ENCODE peak calls at places on chromosomes 12 and 14, in five cellular contexts. One of them, this sample, is unnamed.
A peak's percentile ranks its signal among the peaks of the same experiment; 100 is the strongest.

GRCh38 chr12:60106207-60106606 is 510.4 kb downstream of the SLC16A7 start:
- DNase-seq in A549: peak; percentile 14
- DNase-seq in IMR-90: peak; percentile 47
- DNase-seq in CD8-positive, alpha-beta T cell: no peak
- DNase-seq in endothelial cell of umbilical vein: peak; percentile 41
- DNase-seq in this sample: no peak

GRCh38 chr12:107091989-107092641 is 1.2 kb downstream of the CRY1 start:
- DNase-seq in A549: peak; percentile 98
- DNase-seq in endothelial cell of umbilical vein: peak; percentile 97
- DNase-seq in IMR-90: peak; percentile 97
- DNase-seq in CD8-positive, alpha-beta T cell: no peak
- DNase-seq in this sample: peak; percentile 14

GRCh38 chr14:90453401-90453951 is 56.6 kb downstream of the CALM1 start:
- DNase-seq in A549: no peak
- DNase-seq in CD8-positive, alpha-beta T cell: no peak
- DNase-seq in IMR-90: no peak
- DNase-seq in endothelial cell of umbilical vein: peak; percentile 94
- DNase-seq in this sample: peak; percentile 15

GRCh38 chr12:69918287-69918686 is 93.3 kb downstream of the MYRFL start:
- DNase-seq in CD8-positive, alpha-beta T cell: no peak
- DNase-seq in A549: no peak
- DNase-seq in endothelial cell of umbilical vein: no peak
- DNase-seq in IMR-90: no peak
- DNase-seq in this sample: no peak

GRCh38 chr14:32576088-32576795 is 247.1 kb downstream of the AKAP6 start:
- DNase-seq in endothelial cell of umbilical vein: peak; percentile 57
- DNase-seq in CD8-positive, alpha-beta T cell: peak; percentile 7
- DNase-seq in IMR-90: peak; percentile 59
- DNase-seq in A549: peak; percentile 55
- DNase-seq in this sample: peak; percentile 22

GRCh38 chr14:66228267-66228970 is 257.8 kb upstream of the CCDC196 start:
- DNase-seq in CD8-positive, alpha-beta T cell: no peak
- DNase-seq in endothelial cell of umbilical vein: no peak
- DNase-seq in IMR-90: no peak
- DNase-seq in A549: peak; percentile 6
- DNase-seq in this sample: no peak

GRCh38 chr14:53528114-53528513 is 375.0 kb upstream of the DDHD1 start:
- DNase-seq in endothelial cell of umbilical vein: no peak
- DNase-seq in CD8-positive, alpha-beta T cell: no peak
- DNase-seq in A549: no peak
- DNase-seq in IMR-90: peak; percentile 81
- DNase-seq in this sample: peak; percentile 68

GRCh38 chr12:125794401-125794800 is 729.2 kb downstream of the AACS start:
- DNase-seq in IMR-90: no peak
- DNase-seq in CD8-positive, alpha-beta T cell: no peak
- DNase-seq in endothelial cell of umbilical vein: no peak
- DNase-seq in A549: no peak
- DNase-seq in this sample: no peak

GRCh38 chr14:99391671-99392070 is 89.0 kb downstream of the SETD3 start:
- DNase-seq in A549: no peak
- DNase-seq in CD8-positive, alpha-beta T cell: no peak
- DNase-seq in IMR-90: peak; percentile 44
- DNase-seq in endothelial cell of umbilical vein: peak; percentile 76
- DNase-seq in this sample: no peak

DNA sequence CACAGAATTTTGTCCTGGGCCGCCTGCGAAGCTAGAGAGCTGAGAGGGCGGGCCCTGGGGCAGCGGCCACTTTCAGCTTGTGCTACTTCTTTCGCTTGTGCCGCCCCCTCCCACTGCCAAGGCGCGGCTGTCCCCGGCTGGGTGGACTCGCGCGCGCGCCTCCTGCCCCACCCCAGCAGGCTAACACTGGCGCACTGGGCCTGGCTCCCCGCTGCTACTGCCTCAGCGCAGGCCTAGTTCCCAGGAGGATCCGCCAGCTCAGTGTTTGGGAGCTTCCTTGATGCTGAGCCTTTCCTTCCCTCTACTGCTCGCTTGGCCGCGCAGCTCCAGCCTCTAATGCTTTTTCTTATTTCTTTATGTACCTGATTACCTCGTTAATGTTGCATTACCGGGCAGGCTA is 27.4 kb upstream of the METAP2 start:
- DNase-seq in CD8-positive, alpha-beta T cell: no peak
- DNase-seq in IMR-90: peak; percentile 7
- DNase-seq in endothelial cell of umbilical vein: no peak
- DNase-seq in A549: no peak
- DNase-seq in this sample: peak; percentile 7
- TF ChIP-seq CTCF in CD8-positive, alpha-beta T cell: no peak
- TF ChIP-seq CTCF in IMR-90: no peak
- TF ChIP-seq CTCF in endothelial cell of umbilical vein: no peak
- TF ChIP-seq CTCF in A549: no peak
- TF ChIP-seq CTCF in this sample: no peak

GRCh38 chr12:46368138-46368537 is 4.4 kb downstream of the SLC38A2 start:
- DNase-seq in CD8-positive, alpha-beta T cell: no peak
- DNase-seq in endothelial cell of umbilical vein: peak; percentile 24
- DNase-seq in IMR-90: no peak
- DNase-seq in A549: no peak
- DNase-seq in this sample: no peak
- H3K4me1 ChIP-seq in CD8-positive, alpha-beta T cell: peaks cover 68% of the 10 kb centered on the region
- H3K4me1 ChIP-seq in endothelial cell of umbilical vein: peaks cover 60% of the 10 kb centered on the region
- H3K4me1 ChIP-seq in IMR-90: peaks cover 2% of the 10 kb centered on the region
- H3K4me1 ChIP-seq in A549: peaks cover 67% of the 10 kb centered on the region
- H3K4me1 ChIP-seq in this sample: peaks cover 37% of the 10 kb centered on the region

DNA sequence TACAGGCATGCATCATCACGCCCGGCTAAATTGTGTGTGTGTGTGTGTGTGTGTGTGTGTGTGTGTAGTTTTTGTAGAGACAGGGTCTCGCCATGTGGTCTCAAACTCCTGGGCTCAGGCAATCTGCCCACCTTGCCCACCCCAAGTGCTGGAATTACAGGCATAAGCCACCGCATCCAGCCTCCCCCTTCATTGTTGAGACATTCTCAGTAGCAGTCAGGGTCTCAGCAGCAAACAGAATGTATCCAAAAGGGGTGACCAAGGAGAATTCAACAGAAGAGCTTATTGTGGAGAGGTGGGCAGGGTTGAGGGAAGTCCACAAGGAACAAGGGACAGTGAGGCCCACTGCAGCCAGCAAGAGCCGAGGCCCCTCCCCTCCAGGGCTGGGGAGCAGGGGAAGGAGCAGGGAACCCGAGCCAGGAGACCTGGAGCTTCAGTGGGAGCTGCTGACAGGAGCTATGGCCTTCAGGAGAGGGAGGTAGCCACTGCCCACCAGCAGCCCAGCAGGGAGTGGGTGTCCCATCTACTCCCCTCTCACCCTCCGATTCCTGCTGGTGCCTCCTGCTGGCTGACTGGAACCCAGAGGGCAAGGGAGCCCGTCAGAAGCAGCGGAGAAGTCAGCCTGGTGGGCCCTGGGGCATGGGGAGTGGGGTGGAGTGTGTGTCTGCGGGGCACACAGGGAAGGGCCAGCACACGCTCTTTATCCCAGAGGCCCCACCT is 37.1 kb upstream of the PLEKHG6 start:
- DNase-seq in A549: no peak
- DNase-seq in IMR-90: no peak
- DNase-seq in endothelial cell of umbilical vein: no peak
- DNase-seq in CD8-positive, alpha-beta T cell: no peak
- DNase-seq in this sample: peak; percentile 62
- TF ChIP-seq CTCF in A549: no peak
- TF ChIP-seq CTCF in IMR-90: no peak
- TF ChIP-seq CTCF in endothelial cell of umbilical vein: peak; percentile 25
- TF ChIP-seq CTCF in CD8-positive, alpha-beta T cell: no peak
- TF ChIP-seq CTCF in this sample: no peak

GRCh38 chr14:60651936-60652673 is 2.8 kb upstream of the SIX1 start:
- DNase-seq in A549: no peak
- DNase-seq in endothelial cell of umbilical vein: no peak
- DNase-seq in IMR-90: peak; percentile 21
- DNase-seq in CD8-positive, alpha-beta T cell: no peak
- DNase-seq in this sample: no peak

GRCh38 chr14:60650382-60650961 is 1.2 kb upstream of the SIX1 start:
- DNase-seq in A549: no peak
- DNase-seq in CD8-positive, alpha-beta T cell: no peak
- DNase-seq in endothelial cell of umbilical vein: no peak
- DNase-seq in IMR-90: peak; percentile 34
- DNase-seq in this sample: no peak

GRCh38 chr14:60652674-60653387 is 3.6 kb upstream of the SIX1 start:
- DNase-seq in endothelial cell of umbilical vein: no peak
- DNase-seq in A549: no peak
- DNase-seq in CD8-positive, alpha-beta T cell: no peak
- DNase-seq in IMR-90: peak; percentile 23
- DNase-seq in this sample: no peak

GRCh38 chr14:60649815-60650381 is 621 bp upstream of the SIX1 start:
- DNase-seq in IMR-90: peak; percentile 60
- DNase-seq in CD8-positive, alpha-beta T cell: no peak
- DNase-seq in A549: peak; percentile 37
- DNase-seq in endothelial cell of umbilical vein: no peak
- DNase-seq in this sample: no peak

GRCh38 chr14:60651051-60651935 is 2.0 kb upstream of the SIX1 start:
- DNase-seq in IMR-90: no peak
- DNase-seq in CD8-positive, alpha-beta T cell: no peak
- DNase-seq in A549: no peak
- DNase-seq in endothelial cell of umbilical vein: no peak
- DNase-seq in this sample: no peak
- H3K4me1 ChIP-seq in IMR-90: peaks cover 8% of the 10 kb centered on the region
- H3K4me1 ChIP-seq in CD8-positive, alpha-beta T cell: peaks cover 63% of the 10 kb centered on the region
- H3K4me1 ChIP-seq in A549: peaks cover 16% of the 10 kb centered on the region
- H3K4me1 ChIP-seq in endothelial cell of umbilical vein: peaks cover 25% of the 10 kb centered on the region
- H3K4me1 ChIP-seq in this sample: peaks cover 23% of the 10 kb centered on the region

GRCh38 chr14:106269029-106269428 is 742.6 kb downstream of the TMEM121 start:
- DNase-seq in A549: no peak
- DNase-seq in IMR-90: no peak
- DNase-seq in endothelial cell of umbilical vein: no peak
- DNase-seq in CD8-positive, alpha-beta T cell: no peak
- DNase-seq in this sample: no peak

GRCh38 chr14:106269451-106270204 is 743.2 kb downstream of the TMEM121 start:
- DNase-seq in CD8-positive, alpha-beta T cell: no peak
- DNase-seq in endothelial cell of umbilical vein: no peak
- DNase-seq in IMR-90: no peak
- DNase-seq in A549: no peak
- DNase-seq in this sample: no peak

GRCh38 chr14:106268013-106268727 is 741.8 kb downstream of the TMEM121 start:
- DNase-seq in endothelial cell of umbilical vein: no peak
- DNase-seq in A549: peak; percentile 12
- DNase-seq in CD8-positive, alpha-beta T cell: peak; percentile 81
- DNase-seq in IMR-90: no peak
- DNase-seq in this sample: no peak
- TF ChIP-seq CTCF in endothelial cell of umbilical vein: no peak
- TF ChIP-seq CTCF in A549: peak; percentile 10
- TF ChIP-seq CTCF in CD8-positive, alpha-beta T cell: peak; percentile 17
- TF ChIP-seq CTCF in IMR-90: no peak
- TF ChIP-seq CTCF in this sample: no peak

DNA sequence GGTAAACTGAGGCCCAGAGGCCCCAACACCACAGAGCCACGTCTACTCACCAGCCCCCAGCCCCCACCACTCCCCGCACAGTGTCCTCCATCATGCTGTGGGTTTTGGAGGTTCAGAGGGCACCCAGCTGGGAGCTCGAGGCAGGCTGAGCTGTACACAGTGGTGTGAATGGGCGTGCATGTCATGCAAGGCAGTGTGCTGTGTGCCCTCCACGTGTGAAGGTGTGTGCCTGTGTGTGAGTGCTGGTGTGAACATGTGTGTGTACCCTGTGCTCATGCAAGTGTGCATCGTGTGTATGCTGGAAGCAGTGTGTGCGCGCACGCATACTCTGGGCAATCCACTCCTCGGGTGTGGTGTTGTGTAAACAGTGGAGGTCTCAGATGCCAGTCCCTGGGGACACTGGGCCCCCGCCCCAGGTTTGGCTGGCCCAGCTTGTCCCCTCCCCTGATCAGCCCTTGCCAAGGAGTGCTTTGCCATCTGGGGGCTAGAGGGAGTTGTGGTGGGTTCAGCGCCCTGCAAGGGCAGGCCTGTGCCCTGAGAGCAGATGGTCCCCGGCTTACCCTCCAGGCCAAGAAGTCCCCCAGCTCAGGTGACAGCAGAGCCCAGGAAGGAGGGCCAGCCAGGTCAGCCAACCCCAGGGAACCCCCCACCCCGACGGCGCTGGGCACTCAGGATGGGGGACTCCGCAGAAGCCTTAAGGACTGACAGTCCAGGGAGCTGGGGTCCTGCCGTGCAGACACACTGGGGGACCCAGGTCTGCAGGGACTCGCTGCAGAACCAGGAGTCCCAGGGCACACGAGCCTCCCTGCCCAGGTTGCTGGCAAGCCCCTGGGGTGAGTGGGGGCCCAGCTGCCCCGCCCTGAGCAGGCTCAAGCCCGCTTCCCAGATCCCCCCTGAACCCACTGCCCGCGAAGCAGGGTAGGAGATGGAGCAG is 23.8 kb upstream of the GPR132 start:
- DNase-seq in CD8-positive, alpha-beta T cell: no peak
- DNase-seq in IMR-90: peak; percentile 30
- DNase-seq in A549: peak; percentile 65
- DNase-seq in endothelial cell of umbilical vein: no peak
- DNase-seq in this sample: no peak
- H3K4me1 ChIP-seq in CD8-positive, alpha-beta T cell: peaks cover 47% of the 10 kb centered on the region
- H3K4me1 ChIP-seq in IMR-90: peaks cover 30% of the 10 kb centered on the region
- H3K4me1 ChIP-seq in A549: peaks cover 57% of the 10 kb centered on the region
- H3K4me1 ChIP-seq in endothelial cell of umbilical vein: peaks cover 28% of the 10 kb centered on the region
- H3K4me1 ChIP-seq in this sample: peaks cover 58% of the 10 kb centered on the region

This sample was measured in thyroid gland.